ENCODE peak calls at places on chromosomes 12 and 14, in nine cellular contexts. One of them, this sample, is unnamed.

GRCh38 chr14:40630471-40630870 is 976.2 kb upstream of the LRFN5 start:
- DNase-seq in upper lobe of left lung: no peak
- DNase-seq in foreskin fibroblast: no peak
- DNase-seq in LNCaP clone FGC: no peak
- DNase-seq in MCF 10A: no peak
- DNase-seq in lower lobe of right lung: no peak
- DNase-seq in AG04449: no peak
- DNase-seq in colonic mucosa: no peak
- DNase-seq in CD8-positive, alpha-beta T cell: no peak
- DNase-seq in this sample: no peak

GRCh38 chr14:89185919-89186849 is 230.8 kb downstream of the FOXN3 start:
- DNase-seq in colonic mucosa: no peak
- DNase-seq in lower lobe of right lung: no peak
- DNase-seq in MCF 10A: peak
- DNase-seq in CD8-positive, alpha-beta T cell: no peak
- DNase-seq in upper lobe of left lung: no peak
- DNase-seq in LNCaP clone FGC: peak
- DNase-seq in foreskin fibroblast: peak
- DNase-seq in AG04449: peak
- DNase-seq in this sample: peak

GRCh38 chr12:53185582-53186153 is 4.9 kb upstream of the CSAD start:
- DNase-seq in foreskin fibroblast: no peak
- DNase-seq in lower lobe of right lung: no peak
- DNase-seq in upper lobe of left lung: no peak
- DNase-seq in AG04449: no peak
- DNase-seq in colonic mucosa: no peak
- DNase-seq in LNCaP clone FGC: no peak
- DNase-seq in MCF 10A: no peak
- DNase-seq in CD8-positive, alpha-beta T cell: no peak
- DNase-seq in this sample: no peak

GRCh38 chr12:56628671-56629458 is 1.3 kb downstream of the BAZ2A start:
- DNase-seq in CD8-positive, alpha-beta T cell: peak
- DNase-seq in LNCaP clone FGC: no peak
- DNase-seq in foreskin fibroblast: peak
- DNase-seq in lower lobe of right lung: peak
- DNase-seq in AG04449: no peak
- DNase-seq in colonic mucosa: peak
- DNase-seq in MCF 10A: peak
- DNase-seq in upper lobe of left lung: no peak
- DNase-seq in this sample: peak

GRCh38 chr14:63508033-63508432 is 35.1 kb downstream of the PPP2R5E start:
- DNase-seq in lower lobe of right lung: no peak
- DNase-seq in foreskin fibroblast: no peak
- DNase-seq in CD8-positive, alpha-beta T cell: no peak
- DNase-seq in MCF 10A: no peak
- DNase-seq in LNCaP clone FGC: no peak
- DNase-seq in AG04449: no peak
- DNase-seq in upper lobe of left lung: no peak
- DNase-seq in colonic mucosa: no peak
- DNase-seq in this sample: no peak

GRCh38 chr12:109885616-109886015 is 5.3 kb upstream of the GLTP start:
- DNase-seq in CD8-positive, alpha-beta T cell: no peak
- DNase-seq in colonic mucosa: peak
- DNase-seq in AG04449: no peak
- DNase-seq in upper lobe of left lung: no peak
- DNase-seq in LNCaP clone FGC: no peak
- DNase-seq in lower lobe of right lung: no peak
- DNase-seq in MCF 10A: peak
- DNase-seq in foreskin fibroblast: no peak
- DNase-seq in this sample: no peak

GRCh38 chr12:112810235-112810917 is 18.8 kb downstream of the RPH3A start:
- DNase-seq in AG04449: no peak
- DNase-seq in upper lobe of left lung: no peak
- DNase-seq in MCF 10A: no peak
- DNase-seq in colonic mucosa: no peak
- DNase-seq in LNCaP clone FGC: no peak
- DNase-seq in CD8-positive, alpha-beta T cell: no peak
- DNase-seq in foreskin fibroblast: no peak
- DNase-seq in lower lobe of right lung: no peak
- DNase-seq in this sample: no peak

GRCh38 chr14:35046751-35047536 is 872 bp downstream of the FAM177A1 start:
- DNase-seq in colonic mucosa: peak
- DNase-seq in AG04449: no peak
- DNase-seq in CD8-positive, alpha-beta T cell: no peak
- DNase-seq in upper lobe of left lung: no peak
- DNase-seq in MCF 10A: peak
- DNase-seq in lower lobe of right lung: no peak
- DNase-seq in foreskin fibroblast: no peak
- DNase-seq in LNCaP clone FGC: no peak
- DNase-seq in this sample: no peak

GRCh38 chr14:102318781-102319276 is 717 bp upstream of the ZNF839 start:
- DNase-seq in upper lobe of left lung: no peak
- DNase-seq in colonic mucosa: peak
- DNase-seq in CD8-positive, alpha-beta T cell: no peak
- DNase-seq in AG04449: no peak
- DNase-seq in MCF 10A: no peak
- DNase-seq in foreskin fibroblast: no peak
- DNase-seq in lower lobe of right lung: no peak
- DNase-seq in LNCaP clone FGC: no peak
- DNase-seq in this sample: no peak

GRCh38 chr12:27331299-27331926 is 1.2 kb upstream of the BMAL2 start:
- DNase-seq in colonic mucosa: no peak
- DNase-seq in upper lobe of left lung: no peak
- DNase-seq in foreskin fibroblast: peak
- DNase-seq in CD8-positive, alpha-beta T cell: no peak
- DNase-seq in AG04449: peak
- DNase-seq in LNCaP clone FGC: no peak
- DNase-seq in MCF 10A: peak
- DNase-seq in lower lobe of right lung: no peak
- DNase-seq in this sample: no peak

GRCh38 chr12:107567871-107568619 is 117.6 kb upstream of the PWP1 start:
- DNase-seq in AG04449: no peak
- DNase-seq in lower lobe of right lung: no peak
- DNase-seq in LNCaP clone FGC: no peak
- DNase-seq in foreskin fibroblast: no peak
- DNase-seq in upper lobe of left lung: no peak
- DNase-seq in colonic mucosa: no peak
- DNase-seq in CD8-positive, alpha-beta T cell: no peak
- DNase-seq in MCF 10A: no peak
- DNase-seq in this sample: no peak

GRCh38 chr12:107565551-107565950 is 120.0 kb upstream of the PWP1 start:
- DNase-seq in colonic mucosa: no peak
- DNase-seq in CD8-positive, alpha-beta T cell: no peak
- DNase-seq in upper lobe of left lung: no peak
- DNase-seq in foreskin fibroblast: no peak
- DNase-seq in LNCaP clone FGC: no peak
- DNase-seq in MCF 10A: no peak
- DNase-seq in lower lobe of right lung: no peak
- DNase-seq in AG04449: no peak
- DNase-seq in this sample: no peak

GRCh38 chr12:107560906-107561285 is 124.7 kb upstream of the PWP1 start:
- DNase-seq in LNCaP clone FGC: no peak
- DNase-seq in upper lobe of left lung: no peak
- DNase-seq in CD8-positive, alpha-beta T cell: no peak
- DNase-seq in lower lobe of right lung: no peak
- DNase-seq in colonic mucosa: no peak
- DNase-seq in AG04449: no peak
- DNase-seq in MCF 10A: peak
- DNase-seq in foreskin fibroblast: no peak
- DNase-seq in this sample: no peak

GRCh38 chr12:107568718-107569117 is 116.9 kb upstream of the PWP1 start:
- DNase-seq in colonic mucosa: no peak
- DNase-seq in upper lobe of left lung: no peak
- DNase-seq in foreskin fibroblast: peak
- DNase-seq in LNCaP clone FGC: no peak
- DNase-seq in AG04449: no peak
- DNase-seq in CD8-positive, alpha-beta T cell: no peak
- DNase-seq in lower lobe of right lung: no peak
- DNase-seq in MCF 10A: no peak
- DNase-seq in this sample: no peak

DNA sequence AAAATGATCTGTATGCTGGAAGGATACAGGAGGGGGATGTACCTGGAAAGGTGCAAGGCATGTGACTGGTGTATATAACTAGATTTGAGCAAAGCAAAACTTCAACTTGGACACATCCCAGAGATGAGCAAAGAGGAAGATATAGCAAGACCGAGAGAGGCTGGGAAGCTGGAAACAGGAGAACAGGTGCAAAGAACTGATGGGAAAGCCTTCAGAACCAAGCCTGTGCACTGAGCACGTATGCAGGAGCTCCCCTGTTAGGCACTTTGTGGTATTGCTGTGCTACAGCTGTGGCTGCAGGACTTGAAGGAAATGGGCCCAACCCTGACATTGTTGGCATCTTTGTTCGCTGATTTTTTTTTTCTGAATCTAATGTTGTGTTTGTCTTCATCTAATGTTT is 120.7 kb upstream of the PWP1 start:
- DNase-seq in MCF 10A: peak
- DNase-seq in CD8-positive, alpha-beta T cell: no peak
- DNase-seq in foreskin fibroblast: no peak
- DNase-seq in colonic mucosa: no peak
- DNase-seq in lower lobe of right lung: no peak
- DNase-seq in AG04449: no peak
- DNase-seq in upper lobe of left lung: no peak
- DNase-seq in LNCaP clone FGC: peak
- DNase-seq in this sample: no peak
- TF ChIP-seq CTCF in MCF 10A: peak
- TF ChIP-seq CTCF in CD8-positive, alpha-beta T cell: peak
- TF ChIP-seq CTCF in foreskin fibroblast: no peak
- TF ChIP-seq CTCF in colonic mucosa: no peak
- TF ChIP-seq CTCF in lower lobe of right lung: no peak
- TF ChIP-seq CTCF in AG04449: peak
- TF ChIP-seq CTCF in upper lobe of left lung: no peak
- TF ChIP-seq CTCF in LNCaP clone FGC: peak
- TF ChIP-seq CTCF in this sample: no peak

DNA sequence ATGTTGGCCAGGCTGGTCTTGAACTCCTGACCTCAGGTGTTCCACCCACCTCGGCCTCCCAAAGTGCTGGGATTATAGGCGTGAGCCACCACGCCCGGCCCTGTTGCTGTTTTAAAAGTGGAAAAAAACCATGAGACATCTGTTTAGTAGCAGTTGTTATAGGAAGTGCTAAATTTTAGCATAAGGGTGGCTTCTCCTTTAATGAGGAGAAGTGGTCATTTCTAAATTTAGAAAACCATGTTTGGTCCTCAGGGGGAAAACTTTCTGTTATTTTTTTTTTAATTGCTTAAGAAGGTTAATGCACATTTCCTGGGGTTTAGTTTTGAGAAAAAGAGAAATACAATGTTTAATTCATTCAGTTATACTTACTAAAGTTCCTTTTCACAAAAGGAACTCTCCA is 102.1 kb downstream of the MYRFL start:
- DNase-seq in LNCaP clone FGC: no peak
- DNase-seq in lower lobe of right lung: no peak
- DNase-seq in AG04449: no peak
- DNase-seq in CD8-positive, alpha-beta T cell: no peak
- DNase-seq in colonic mucosa: no peak
- DNase-seq in upper lobe of left lung: no peak
- DNase-seq in foreskin fibroblast: no peak
- DNase-seq in MCF 10A: no peak
- DNase-seq in this sample: no peak
- TF ChIP-seq CTCF in LNCaP clone FGC: no peak
- TF ChIP-seq CTCF in lower lobe of right lung: no peak
- TF ChIP-seq CTCF in AG04449: no peak
- TF ChIP-seq CTCF in CD8-positive, alpha-beta T cell: no peak
- TF ChIP-seq CTCF in colonic mucosa: no peak
- TF ChIP-seq CTCF in upper lobe of left lung: no peak
- TF ChIP-seq CTCF in foreskin fibroblast: no peak
- TF ChIP-seq CTCF in MCF 10A: no peak
- TF ChIP-seq CTCF in this sample: no peak

GRCh38 chr14:61196792-61197191 is 84.3 kb downstream of the TMEM30B start:
- DNase-seq in upper lobe of left lung: no peak
- DNase-seq in AG04449: no peak
- DNase-seq in colonic mucosa: no peak
- DNase-seq in CD8-positive, alpha-beta T cell: no peak
- DNase-seq in LNCaP clone FGC: no peak
- DNase-seq in MCF 10A: peak
- DNase-seq in lower lobe of right lung: no peak
- DNase-seq in foreskin fibroblast: no peak
- DNase-seq in this sample: peak
- TF ChIP-seq CTCF in upper lobe of left lung: no peak
- TF ChIP-seq CTCF in AG04449: no peak
- TF ChIP-seq CTCF in colonic mucosa: no peak
- TF ChIP-seq CTCF in CD8-positive, alpha-beta T cell: no peak
- TF ChIP-seq CTCF in LNCaP clone FGC: peak
- TF ChIP-seq CTCF in MCF 10A: peak
- TF ChIP-seq CTCF in lower lobe of right lung: no peak
- TF ChIP-seq CTCF in foreskin fibroblast: no peak
- TF ChIP-seq CTCF in this sample: peak

GRCh38 chr12:122199484-122200355 is 3.8 kb upstream of the B3GNT4 start:
- DNase-seq in colonic mucosa: no peak
- DNase-seq in lower lobe of right lung: no peak
- DNase-seq in MCF 10A: no peak
- DNase-seq in AG04449: no peak
- DNase-seq in foreskin fibroblast: no peak
- DNase-seq in CD8-positive, alpha-beta T cell: no peak
- DNase-seq in upper lobe of left lung: peak
- DNase-seq in LNCaP clone FGC: no peak
- DNase-seq in this sample: no peak

GRCh38 chr12:122203301-122203967 is at the start of gene B3GNT4:
- DNase-seq in MCF 10A: peak
- DNase-seq in upper lobe of left lung: peak
- DNase-seq in AG04449: no peak
- DNase-seq in foreskin fibroblast: peak
- DNase-seq in lower lobe of right lung: peak
- DNase-seq in colonic mucosa: peak
- DNase-seq in CD8-positive, alpha-beta T cell: peak
- DNase-seq in LNCaP clone FGC: peak
- DNase-seq in this sample: peak

GRCh38 chr12:122201381-122201780 is 2.1 kb upstream of the B3GNT4 start:
- DNase-seq in MCF 10A: no peak
- DNase-seq in colonic mucosa: no peak
- DNase-seq in lower lobe of right lung: no peak
- DNase-seq in LNCaP clone FGC: no peak
- DNase-seq in upper lobe of left lung: no peak
- DNase-seq in CD8-positive, alpha-beta T cell: no peak
- DNase-seq in AG04449: no peak
- DNase-seq in foreskin fibroblast: no peak
- DNase-seq in this sample: no peak

GRCh38 chr12:122202017-122202416 is 1.5 kb upstream of the B3GNT4 start:
- DNase-seq in LNCaP clone FGC: no peak
- DNase-seq in colonic mucosa: no peak
- DNase-seq in MCF 10A: no peak
- DNase-seq in lower lobe of right lung: no peak
- DNase-seq in upper lobe of left lung: no peak
- DNase-seq in CD8-positive, alpha-beta T cell: no peak
- DNase-seq in AG04449: no peak
- DNase-seq in foreskin fibroblast: no peak
- DNase-seq in this sample: no peak

DNA sequence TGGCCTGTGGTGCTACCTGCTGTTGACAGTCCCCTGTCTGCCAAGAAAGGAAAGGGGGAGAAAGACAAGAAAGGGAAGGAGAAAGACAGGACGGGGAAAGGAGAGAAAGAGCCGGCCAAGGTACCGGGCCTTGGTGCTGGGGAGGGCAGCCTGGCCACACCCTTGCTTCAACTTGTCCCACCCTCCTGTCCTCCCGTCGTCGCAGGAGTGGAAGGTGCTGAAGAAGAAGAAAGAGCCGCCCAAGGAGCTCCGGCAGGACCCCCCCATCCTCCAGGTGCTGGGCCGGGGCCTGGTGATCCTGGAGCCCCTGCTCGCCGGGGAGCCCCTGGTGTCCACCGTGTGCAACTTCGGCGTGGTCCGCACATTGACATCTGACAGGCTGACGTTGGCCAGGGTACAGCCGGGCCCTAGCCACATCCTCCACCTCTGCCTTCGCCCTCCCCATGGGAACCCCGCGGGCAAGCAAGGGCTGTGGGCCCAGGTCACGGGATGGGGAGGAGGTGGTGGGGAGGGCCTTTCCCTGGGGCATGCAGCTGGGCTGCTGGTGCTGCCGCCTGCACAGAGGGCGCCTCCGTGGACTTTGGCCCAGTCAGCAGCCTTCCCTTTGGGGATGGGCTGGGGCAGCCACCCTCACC is 2.9 kb upstream of the B3GNT4 start:
- DNase-seq in upper lobe of left lung: peak
- DNase-seq in lower lobe of right lung: no peak
- DNase-seq in colonic mucosa: no peak
- DNase-seq in foreskin fibroblast: no peak
- DNase-seq in LNCaP clone FGC: no peak
- DNase-seq in AG04449: no peak
- DNase-seq in MCF 10A: no peak
- DNase-seq in CD8-positive, alpha-beta T cell: no peak
- DNase-seq in this sample: no peak
- TF ChIP-seq CTCF in upper lobe of left lung: no peak
- TF ChIP-seq CTCF in lower lobe of right lung: no peak
- TF ChIP-seq CTCF in colonic mucosa: no peak
- TF ChIP-seq CTCF in foreskin fibroblast: no peak
- TF ChIP-seq CTCF in LNCaP clone FGC: no peak
- TF ChIP-seq CTCF in AG04449: no peak
- TF ChIP-seq CTCF in MCF 10A: no peak
- TF ChIP-seq CTCF in CD8-positive, alpha-beta T cell: no peak
- TF ChIP-seq CTCF in this sample: no peak

This sample was measured in cardiac muscle cell.